ENCODE peak calls at places on chromosomes 4 and X, in five cellular contexts. One of them, this sample, is unnamed.

GRCh38 chrX:150410513-150410912 is 47.4 kb downstream of the MAMLD1 start:
- DNase-seq in EH: no peak
- DNase-seq in NCI-H2171 treated with DMSO at 0.1 percent for 48 hours: no peak
- DNase-seq in astrocyte of the cerebellum: no peak
- DNase-seq in germinal center: no peak
- DNase-seq in this sample: no peak

GRCh38 chr4:48954314-48954713 is 31.8 kb upstream of the CWH43 start:
- DNase-seq in EH: peak; percentile 51
- DNase-seq in NCI-H2171 treated with DMSO at 0.1 percent for 48 hours: no peak
- DNase-seq in astrocyte of the cerebellum: no peak
- DNase-seq in germinal center: no peak
- DNase-seq in this sample: no peak

GRCh38 chr4:121408-122084 is 2.8 kb upstream of the ZNF718 start:
- DNase-seq in EH: no peak
- DNase-seq in NCI-H2171 treated with DMSO at 0.1 percent for 48 hours: no peak
- DNase-seq in astrocyte of the cerebellum: no peak
- DNase-seq in germinal center: peak; percentile 18
- DNase-seq in this sample: no peak

GRCh38 chrX:153793291-153793690 is 884 bp downstream of the IDH3G start:
- DNase-seq in EH: peak; percentile 11
- DNase-seq in NCI-H2171 treated with DMSO at 0.1 percent for 48 hours: no peak
- DNase-seq in astrocyte of the cerebellum: no peak
- DNase-seq in germinal center: no peak
- DNase-seq in this sample: no peak

GRCh38 chr4:39446842-39447573 is 11.7 kb downstream of the RPL9 start:
- DNase-seq in EH: peak; percentile 22
- DNase-seq in NCI-H2171 treated with DMSO at 0.1 percent for 48 hours: no peak
- DNase-seq in astrocyte of the cerebellum: peak; percentile 11
- DNase-seq in germinal center: peak; percentile 83
- DNase-seq in this sample: peak; percentile 49

GRCh38 chrX:15973299-15973698 is 118.7 kb upstream of the AP1S2 start:
- DNase-seq in EH: peak; percentile 65
- DNase-seq in NCI-H2171 treated with DMSO at 0.1 percent for 48 hours: peak; percentile 1
- DNase-seq in astrocyte of the cerebellum: no peak
- DNase-seq in germinal center: no peak
- DNase-seq in this sample: peak; percentile 63

GRCh38 chr4:127668770-127669169 is 36.0 kb downstream of the INTU start:
- DNase-seq in EH: peak; percentile 6
- DNase-seq in NCI-H2171 treated with DMSO at 0.1 percent for 48 hours: no peak
- DNase-seq in astrocyte of the cerebellum: no peak
- DNase-seq in germinal center: no peak
- DNase-seq in this sample: no peak

GRCh38 chr4:37652747-37653527 is 33.2 kb downstream of the RELL1 start:
- DNase-seq in EH: no peak
- DNase-seq in NCI-H2171 treated with DMSO at 0.1 percent for 48 hours: no peak
- DNase-seq in astrocyte of the cerebellum: no peak
- DNase-seq in germinal center: no peak
- DNase-seq in this sample: no peak

GRCh38 chrX:37348237-37349130 is 680 bp upstream of the PRRG1 start:
- DNase-seq in EH: peak; percentile 71
- DNase-seq in NCI-H2171 treated with DMSO at 0.1 percent for 48 hours: no peak
- DNase-seq in astrocyte of the cerebellum: peak; percentile 36
- DNase-seq in germinal center: no peak
- DNase-seq in this sample: no peak

GRCh38 chr4:139331185-139331584 is 28.9 kb upstream of the NDUFC1 start:
- DNase-seq in EH: peak; percentile 51
- DNase-seq in NCI-H2171 treated with DMSO at 0.1 percent for 48 hours: no peak
- DNase-seq in astrocyte of the cerebellum: no peak
- DNase-seq in germinal center: no peak
- DNase-seq in this sample: no peak

GRCh38 chr4:141565379-141566089 is 70.8 kb upstream of the IL15 start:
- DNase-seq in EH: no peak
- DNase-seq in NCI-H2171 treated with DMSO at 0.1 percent for 48 hours: no peak
- DNase-seq in astrocyte of the cerebellum: no peak
- DNase-seq in germinal center: no peak
- DNase-seq in this sample: no peak

GRCh38 chr4:12679217-12679616 is 804.9 kb downstream of the RAB28 start:
- DNase-seq in EH: no peak
- DNase-seq in NCI-H2171 treated with DMSO at 0.1 percent for 48 hours: no peak
- DNase-seq in astrocyte of the cerebellum: no peak
- DNase-seq in germinal center: no peak
- DNase-seq in this sample: no peak

GRCh38 chr4:24657768-24658617 is 73.6 kb upstream of the DHX15 start:
- DNase-seq in EH: peak; percentile 25
- DNase-seq in NCI-H2171 treated with DMSO at 0.1 percent for 48 hours: no peak
- DNase-seq in astrocyte of the cerebellum: peak; percentile 98
- DNase-seq in germinal center: no peak
- DNase-seq in this sample: peak; percentile 54

This sample was measured in neural progenitor cell.